ENCODE peak calls at places on chromosome 4, in four cellular contexts. One of them, this sample, is unnamed.

GRCh38 chr4:17276821-17277220 is 235.1 kb downstream of the QDPR start:
- DNase-seq in mammary epithelial cell: no peak
- DNase-seq in CD8-positive, alpha-beta T cell: no peak
- DNase-seq in cardiac muscle cell: peak; percentile 78
- DNase-seq in this sample: no peak

GRCh38 chr4:106365613-106366012 is 3.0 kb downstream of the GIMD1 start:
- DNase-seq in mammary epithelial cell: peak; percentile 82
- DNase-seq in CD8-positive, alpha-beta T cell: no peak
- DNase-seq in cardiac muscle cell: peak; percentile 86
- DNase-seq in this sample: no peak

GRCh38 chr4:39354178-39354503 is 12.0 kb downstream of the RFC1 start:
- DNase-seq in mammary epithelial cell: no peak
- DNase-seq in CD8-positive, alpha-beta T cell: no peak
- DNase-seq in cardiac muscle cell: no peak
- DNase-seq in this sample: no peak

GRCh38 chr4:103075435-103075893 is 1.1 kb downstream of the SLC9B2 start:
- DNase-seq in mammary epithelial cell: peak; percentile 16
- DNase-seq in CD8-positive, alpha-beta T cell: no peak
- DNase-seq in cardiac muscle cell: peak; percentile 34
- DNase-seq in this sample: no peak

GRCh38 chr4:25813705-25814104 is 49.1 kb downstream of the SEL1L3 start:
- DNase-seq in mammary epithelial cell: peak; percentile 6
- DNase-seq in CD8-positive, alpha-beta T cell: no peak
- DNase-seq in cardiac muscle cell: peak; percentile 85
- DNase-seq in this sample: peak; percentile 62

GRCh38 chr4:15920723-15921591 is 17.6 kb downstream of the FGFBP1 start:
- DNase-seq in mammary epithelial cell: peak; percentile 93
- DNase-seq in CD8-positive, alpha-beta T cell: no peak
- DNase-seq in cardiac muscle cell: peak; percentile 96
- DNase-seq in this sample: no peak

GRCh38 chr4:22483551-22483981 is 32.3 kb downstream of the ADGRA3 start:
- DNase-seq in mammary epithelial cell: peak; percentile 82
- DNase-seq in CD8-positive, alpha-beta T cell: no peak
- DNase-seq in cardiac muscle cell: peak; percentile 65
- DNase-seq in this sample: no peak

GRCh38 chr4:182143822-182144620 is 99.2 kb upstream of the TENM3 start:
- DNase-seq in mammary epithelial cell: peak; percentile 88
- DNase-seq in CD8-positive, alpha-beta T cell: no peak
- DNase-seq in cardiac muscle cell: peak; percentile 68
- DNase-seq in this sample: peak; percentile 88

GRCh38 chr4:85905761-85906160 is 430.8 kb downstream of the ARHGAP24 start:
- DNase-seq in mammary epithelial cell: no peak
- DNase-seq in CD8-positive, alpha-beta T cell: no peak
- DNase-seq in cardiac muscle cell: no peak
- DNase-seq in this sample: no peak

GRCh38 chr4:101025755-101026154 is 321.6 kb downstream of the PPP3CA start:
- DNase-seq in mammary epithelial cell: no peak
- DNase-seq in CD8-positive, alpha-beta T cell: no peak
- DNase-seq in cardiac muscle cell: no peak
- DNase-seq in this sample: no peak

GRCh38 chr4:30881985-30882384 is 161.8 kb downstream of the PCDH7 start:
- DNase-seq in mammary epithelial cell: no peak
- DNase-seq in CD8-positive, alpha-beta T cell: no peak
- DNase-seq in cardiac muscle cell: no peak
- DNase-seq in this sample: no peak

GRCh38 chr4:52822583-52823477 is 39.3 kb upstream of the RASL11B start:
- DNase-seq in mammary epithelial cell: peak; percentile 85
- DNase-seq in CD8-positive, alpha-beta T cell: no peak
- DNase-seq in cardiac muscle cell: peak; percentile 79
- DNase-seq in this sample: no peak

GRCh38 chr4:106245176-106245575 is 70.8 kb downstream of the TBCK start:
- DNase-seq in mammary epithelial cell: peak; percentile 93
- DNase-seq in CD8-positive, alpha-beta T cell: no peak
- DNase-seq in cardiac muscle cell: no peak
- DNase-seq in this sample: no peak

GRCh38 chr4:150297861-150298474 is 219.7 kb downstream of the DCLK2 start:
- DNase-seq in mammary epithelial cell: peak; percentile 43
- DNase-seq in CD8-positive, alpha-beta T cell: peak; percentile 17
- DNase-seq in cardiac muscle cell: peak; percentile 80
- DNase-seq in this sample: peak; percentile 70

GRCh38 chr4:102586644-102587021 is 85.5 kb downstream of the NFKB1 start:
- DNase-seq in mammary epithelial cell: no peak
- DNase-seq in CD8-positive, alpha-beta T cell: peak; percentile 47
- DNase-seq in cardiac muscle cell: no peak
- DNase-seq in this sample: no peak

GRCh38 chr4:183287677-183288076 is 32.4 kb downstream of the CLDN22 start:
- DNase-seq in mammary epithelial cell: no peak
- DNase-seq in CD8-positive, alpha-beta T cell: no peak
- DNase-seq in cardiac muscle cell: no peak
- DNase-seq in this sample: no peak

GRCh38 chr4:73608677-73609594 is 11.3 kb downstream of the RASSF6 start:
- DNase-seq in mammary epithelial cell: peak; percentile 77
- DNase-seq in CD8-positive, alpha-beta T cell: no peak
- DNase-seq in cardiac muscle cell: no peak
- DNase-seq in this sample: no peak

GRCh38 chr4:118920247-118920646 is 31.6 kb downstream of the SYNPO2 start:
- DNase-seq in mammary epithelial cell: no peak
- DNase-seq in CD8-positive, alpha-beta T cell: no peak
- DNase-seq in cardiac muscle cell: peak; percentile 61
- DNase-seq in this sample: no peak

GRCh38 chr4:118921736-118922135 is 33.1 kb downstream of the SYNPO2 start:
- DNase-seq in mammary epithelial cell: no peak
- DNase-seq in CD8-positive, alpha-beta T cell: no peak
- DNase-seq in cardiac muscle cell: no peak
- DNase-seq in this sample: no peak

GRCh38 chr4:118927976-118928375 is 39.3 kb downstream of the SYNPO2 start:
- DNase-seq in mammary epithelial cell: no peak
- DNase-seq in CD8-positive, alpha-beta T cell: no peak
- DNase-seq in cardiac muscle cell: peak; percentile 60
- DNase-seq in this sample: no peak

GRCh38 chr4:118918388-118918787 is 29.7 kb downstream of the SYNPO2 start:
- DNase-seq in mammary epithelial cell: peak; percentile 56
- DNase-seq in CD8-positive, alpha-beta T cell: no peak
- DNase-seq in cardiac muscle cell: peak; percentile 93
- DNase-seq in this sample: no peak

GRCh38 chr4:118923891-118924290 is 35.2 kb downstream of the SYNPO2 start:
- DNase-seq in mammary epithelial cell: no peak
- DNase-seq in CD8-positive, alpha-beta T cell: no peak
- DNase-seq in cardiac muscle cell: no peak
- DNase-seq in this sample: no peak
- H3K4me1 ChIP-seq in mammary epithelial cell: peaks cover 3% of the 10 kb centered on the region
- H3K4me1 ChIP-seq in CD8-positive, alpha-beta T cell: no peaks in the 10 kb centered on the region
- H3K4me1 ChIP-seq in cardiac muscle cell: no peaks in the 10 kb centered on the region
- H3K4me1 ChIP-seq in this sample: no peaks in the 10 kb centered on the region

DNA sequence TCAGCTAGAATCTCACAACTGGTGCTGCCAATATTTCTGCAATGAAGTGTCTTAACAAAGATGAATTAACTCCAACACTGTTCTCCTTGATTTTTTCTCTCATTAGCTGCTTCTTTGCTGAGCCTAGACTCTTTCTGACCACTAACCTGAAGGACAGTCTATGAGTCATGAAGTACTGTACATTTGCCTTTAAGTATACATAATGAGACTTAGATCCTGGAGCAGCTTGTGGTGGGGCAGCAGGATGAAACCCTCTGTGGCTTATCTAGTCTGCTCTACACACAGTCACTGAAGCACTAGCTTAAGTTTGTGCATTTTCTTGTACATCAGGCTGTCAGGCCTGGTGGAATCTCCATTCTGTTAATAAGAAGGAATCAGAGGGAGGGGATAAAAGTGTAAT is 307.4 kb upstream of the SMIM31 start:
- DNase-seq in mammary epithelial cell: peak; percentile 55
- DNase-seq in CD8-positive, alpha-beta T cell: no peak
- DNase-seq in cardiac muscle cell: no peak
- DNase-seq in this sample: no peak
- TF ChIP-seq CTCF in mammary epithelial cell: no peak
- TF ChIP-seq CTCF in CD8-positive, alpha-beta T cell: no peak
- TF ChIP-seq CTCF in cardiac muscle cell: no peak
- TF ChIP-seq CTCF in this sample: no peak

GRCh38 chr4:185713272-185713671 is 98.7 kb downstream of the SORBS2 start:
- DNase-seq in mammary epithelial cell: peak; percentile 63
- DNase-seq in CD8-positive, alpha-beta T cell: no peak
- DNase-seq in cardiac muscle cell: peak; percentile 75
- DNase-seq in this sample: no peak
- H3K4me1 ChIP-seq in mammary epithelial cell: peaks cover 31% of the 10 kb centered on the region
- H3K4me1 ChIP-seq in CD8-positive, alpha-beta T cell: no peaks in the 10 kb centered on the region
- H3K4me1 ChIP-seq in cardiac muscle cell: peaks cover 14% of the 10 kb centered on the region
- H3K4me1 ChIP-seq in this sample: peaks cover 5% of the 10 kb centered on the region

GRCh38 chr4:140211693-140212092 is 57.7 kb upstream of the MAML3 start:
- DNase-seq in mammary epithelial cell: no peak
- DNase-seq in CD8-positive, alpha-beta T cell: no peak
- DNase-seq in cardiac muscle cell: no peak
- DNase-seq in this sample: no peak

GRCh38 chr4:140212171-140212570 is 58.2 kb upstream of the MAML3 start:
- DNase-seq in mammary epithelial cell: no peak
- DNase-seq in CD8-positive, alpha-beta T cell: no peak
- DNase-seq in cardiac muscle cell: no peak
- DNase-seq in this sample: no peak

GRCh38 chr4:140213736-140214135 is 59.8 kb upstream of the MAML3 start:
- DNase-seq in mammary epithelial cell: peak; percentile 51
- DNase-seq in CD8-positive, alpha-beta T cell: no peak
- DNase-seq in cardiac muscle cell: no peak
- DNase-seq in this sample: peak; percentile 49

GRCh38 chr4:140212646-140213045 is 58.7 kb upstream of the MAML3 start:
- DNase-seq in mammary epithelial cell: no peak
- DNase-seq in CD8-positive, alpha-beta T cell: no peak
- DNase-seq in cardiac muscle cell: no peak
- DNase-seq in this sample: no peak

DNA sequence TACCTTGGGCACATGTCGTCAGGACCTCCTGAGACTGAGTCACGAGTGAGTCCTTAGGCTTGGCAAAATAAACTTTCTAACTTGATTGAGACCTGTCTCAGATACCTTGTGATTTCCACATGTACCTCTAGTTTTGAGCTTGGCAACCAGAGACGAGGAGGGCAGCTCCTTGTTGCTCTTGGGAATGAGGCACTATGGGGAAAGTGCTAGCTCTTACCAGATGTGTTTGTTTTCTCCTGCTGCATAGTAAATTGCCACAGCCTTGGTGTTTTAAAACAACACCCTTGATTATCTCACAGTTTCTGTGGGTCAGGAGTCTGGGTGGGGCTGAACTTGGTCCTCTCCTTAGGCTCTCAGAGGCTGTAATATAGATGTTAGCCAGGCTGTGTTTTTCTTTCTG is 59.1 kb upstream of the MAML3 start:
- DNase-seq in mammary epithelial cell: peak; percentile 25
- DNase-seq in CD8-positive, alpha-beta T cell: no peak
- DNase-seq in cardiac muscle cell: no peak
- DNase-seq in this sample: peak; percentile 67
- TF ChIP-seq CTCF in mammary epithelial cell: no peak
- TF ChIP-seq CTCF in CD8-positive, alpha-beta T cell: no peak
- TF ChIP-seq CTCF in cardiac muscle cell: no peak
- TF ChIP-seq CTCF in this sample: no peak

GRCh38 chr4:139968831-139969230 is 185.2 kb downstream of the MAML3 start:
- DNase-seq in mammary epithelial cell: no peak
- DNase-seq in CD8-positive, alpha-beta T cell: no peak
- DNase-seq in cardiac muscle cell: no peak
- DNase-seq in this sample: no peak

GRCh38 chr4:139973611-139974010 is 180.4 kb downstream of the MAML3 start:
- DNase-seq in mammary epithelial cell: no peak
- DNase-seq in CD8-positive, alpha-beta T cell: no peak
- DNase-seq in cardiac muscle cell: no peak
- DNase-seq in this sample: no peak

GRCh38 chr4:139969635-139970266 is 184.2 kb downstream of the MAML3 start:
- DNase-seq in mammary epithelial cell: no peak
- DNase-seq in CD8-positive, alpha-beta T cell: no peak
- DNase-seq in cardiac muscle cell: no peak
- DNase-seq in this sample: no peak

GRCh38 chr4:139973015-139973414 is 181.0 kb downstream of the MAML3 start:
- DNase-seq in mammary epithelial cell: peak; percentile 5
- DNase-seq in CD8-positive, alpha-beta T cell: no peak
- DNase-seq in cardiac muscle cell: no peak
- DNase-seq in this sample: no peak

GRCh38 chr4:139972305-139972704 is 181.7 kb downstream of the MAML3 start:
- DNase-seq in mammary epithelial cell: peak; percentile 2
- DNase-seq in CD8-positive, alpha-beta T cell: no peak
- DNase-seq in cardiac muscle cell: no peak
- DNase-seq in this sample: no peak
- H3K4me1 ChIP-seq in mammary epithelial cell: peaks cover 6% of the 10 kb centered on the region
- H3K4me1 ChIP-seq in CD8-positive, alpha-beta T cell: no peaks in the 10 kb centered on the region
- H3K4me1 ChIP-seq in cardiac muscle cell: peaks cover 6% of the 10 kb centered on the region
- H3K4me1 ChIP-seq in this sample: peaks cover 3% of the 10 kb centered on the region

GRCh38 chr4:123517971-123518370 is 121.4 kb downstream of the SPRY1 start:
- DNase-seq in mammary epithelial cell: no peak
- DNase-seq in CD8-positive, alpha-beta T cell: no peak
- DNase-seq in cardiac muscle cell: peak; percentile 34
- DNase-seq in this sample: no peak

GRCh38 chr4:123516576-123516975 is 120.0 kb downstream of the SPRY1 start:
- DNase-seq in mammary epithelial cell: no peak
- DNase-seq in CD8-positive, alpha-beta T cell: no peak
- DNase-seq in cardiac muscle cell: no peak
- DNase-seq in this sample: no peak

GRCh38 chr4:123524958-123525628 is 128.5 kb downstream of the SPRY1 start:
- DNase-seq in mammary epithelial cell: no peak
- DNase-seq in CD8-positive, alpha-beta T cell: no peak
- DNase-seq in cardiac muscle cell: no peak
- DNase-seq in this sample: no peak

GRCh38 chr4:123520376-123520775 is 123.8 kb downstream of the SPRY1 start:
- DNase-seq in mammary epithelial cell: no peak
- DNase-seq in CD8-positive, alpha-beta T cell: no peak
- DNase-seq in cardiac muscle cell: no peak
- DNase-seq in this sample: no peak
- TF ChIP-seq CTCF in mammary epithelial cell: no peak
- TF ChIP-seq CTCF in CD8-positive, alpha-beta T cell: no peak
- TF ChIP-seq CTCF in cardiac muscle cell: no peak
- TF ChIP-seq CTCF in this sample: no peak

GRCh38 chr4:82376109-82376508 is 2.3 kb upstream of the HNRNPD start:
- DNase-seq in mammary epithelial cell: no peak
- DNase-seq in CD8-positive, alpha-beta T cell: no peak
- DNase-seq in cardiac muscle cell: no peak
- DNase-seq in this sample: no peak
- H3K4me1 ChIP-seq in mammary epithelial cell: peaks cover 16% of the 10 kb centered on the region
- H3K4me1 ChIP-seq in CD8-positive, alpha-beta T cell: peaks cover 13% of the 10 kb centered on the region
- H3K4me1 ChIP-seq in cardiac muscle cell: peaks cover 7% of the 10 kb centered on the region
- H3K4me1 ChIP-seq in this sample: no peaks in the 10 kb centered on the region